ENCODE peak calls at places on chromosomes 5 and 9, in seven cellular contexts. Q is HepG2, X is H1, F is GM12892, V is SK-N-SH, J is K562, A is GM12878. T is an unnamed sample.
A peak's percentile ranks its signal among the peaks of the same experiment; 100 is the strongest.

GRCh38 chr5:32173394-32174010 is 617 bp downstream of the GOLPH3 start:
- DNase-seq in Q (peak; percentile 33), X (no peak), F (peak; percentile 34), V (peak; percentile 67), J (peak; percentile 43), A (no peak), T (peak; percentile 35)

GRCh38 chr9:120718328-120718727 is 4.1 kb upstream of the MEGF9 start:
- DNase-seq in Q (no peak), X (no peak), F (no peak), V (no peak), J (no peak), A (no peak), T (no peak)

GRCh38 chr5:956941-957729 is 51.5 kb upstream of the NKD2 start:
- DNase-seq in Q (peak; percentile 77), X (no peak), F (peak; percentile 54), V (peak; percentile 28), J (peak; percentile 48), A (no peak), T (no peak)

GRCh38 chr5:42494414-42494813 is 71.2 kb downstream of the GHR start:
- DNase-seq in Q (no peak), X (no peak), F (no peak), V (no peak), J (no peak), A (no peak), T (no peak)

GRCh38 chr5:6900828-6901227 is 187.6 kb downstream of the TENT4A start:
- DNase-seq in Q (peak; percentile 98), X (no peak), F (no peak), V (no peak), J (no peak), A (no peak), T (no peak)

GRCh38 chr9:126128494-126129142 is 198.0 kb upstream of the MVB12B start:
- DNase-seq in Q (no peak), X (no peak), F (no peak), V (peak; percentile 4), J (no peak), A (no peak), T (no peak)

GRCh38 chr5:72951850-72952468 is 3.9 kb upstream of the FCHO2 start:
- DNase-seq in Q (no peak), X (no peak), F (no peak), V (no peak), J (no peak), A (no peak), T (no peak)

GRCh38 chr5:87103616-87104287 is 163.9 kb upstream of the RASA1 start:
- DNase-seq in Q (no peak), X (no peak), F (no peak), V (no peak), J (no peak), A (no peak), T (no peak)

GRCh38 chr5:141783599-141784296 is 94.5 kb downstream of the PCDH1 start:
- DNase-seq in Q (no peak), X (no peak), F (no peak), V (no peak), J (no peak), A (no peak), T (no peak)

DNA sequence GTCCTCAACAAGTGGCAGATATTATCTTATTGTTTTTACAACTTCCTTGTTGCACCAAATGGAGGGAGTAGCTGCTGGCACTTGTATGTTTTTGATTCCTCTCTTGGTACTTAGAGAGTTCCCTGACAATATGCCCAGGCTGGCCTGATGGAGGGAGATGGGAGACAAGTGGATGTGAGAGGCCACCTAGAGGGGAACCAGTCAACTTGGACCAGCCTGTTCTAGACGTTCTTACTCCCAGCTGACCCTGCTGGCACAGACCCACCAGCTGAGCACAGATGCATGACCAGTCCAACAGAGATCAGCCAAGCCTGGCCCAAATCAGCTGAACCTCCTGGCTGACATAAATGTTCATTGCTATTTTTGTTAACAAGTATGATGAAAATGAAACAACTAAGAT is 60.9 kb upstream of the GDNF start:
- DNase-seq in Q (peak; percentile 29), X (no peak), F (no peak), V (peak; percentile 4), J (no peak), A (no peak), T (no peak)
- TF ChIP-seq TAF1 in Q (no peak), X (no peak), F (no peak), V (no peak), J (no peak), A (no peak), T (no peak)

DNA sequence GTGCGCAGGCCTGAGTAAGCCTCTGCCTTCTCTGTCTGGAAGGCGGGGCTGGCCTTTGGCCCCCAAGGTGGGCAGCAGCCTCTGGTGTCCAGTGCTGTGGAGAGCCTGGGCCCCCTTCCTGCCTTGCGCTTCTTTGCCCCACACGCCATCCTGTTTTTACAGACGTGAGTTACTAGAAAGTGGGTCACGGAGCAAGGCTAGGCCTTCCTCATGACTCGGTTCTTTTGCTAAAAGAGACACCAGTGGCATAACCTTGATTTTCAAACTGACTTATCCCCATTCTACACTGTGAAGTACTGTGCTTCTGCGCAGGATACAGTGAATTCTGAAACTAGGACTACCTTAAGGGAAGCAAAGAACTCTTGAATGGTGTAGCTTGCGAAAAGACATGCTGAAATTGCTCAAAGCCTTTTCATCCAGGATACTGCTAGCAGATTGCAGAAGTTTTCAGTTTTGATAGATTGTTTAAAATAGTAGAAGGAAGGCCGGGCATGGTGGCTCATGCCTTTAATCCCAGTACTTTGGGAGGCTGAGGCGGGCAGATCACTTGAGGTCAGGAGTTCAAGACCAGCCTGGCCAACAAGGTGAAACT is 7.2 kb downstream of the ROPN1L start:
- DNase-seq in Q (no peak), X (no peak), F (no peak), V (no peak), J (no peak), A (no peak), T (no peak)
- TF ChIP-seq TAF1 in Q (no peak), X (no peak), F (no peak), V (no peak), J (no peak), A (no peak), T (no peak)

DNA sequence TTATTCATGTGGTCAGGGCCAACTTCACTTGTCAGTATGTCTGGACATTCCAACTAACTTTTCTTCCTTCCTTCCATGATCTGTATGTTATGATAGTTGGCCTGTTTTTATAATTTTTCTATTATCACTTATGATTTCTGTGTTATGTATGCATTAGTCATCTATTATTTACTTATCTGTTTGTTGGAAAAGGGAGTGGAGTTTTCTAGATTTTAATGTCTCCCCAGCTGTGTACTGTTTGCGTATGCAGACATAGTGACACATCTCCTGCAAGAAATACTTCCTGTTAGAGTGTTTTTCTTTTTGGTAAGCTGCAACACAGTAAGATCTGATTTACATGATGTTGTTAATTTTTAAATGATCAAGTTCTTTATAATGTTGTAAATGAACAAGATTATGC is 8.7 kb upstream of the INSYN2B start:
- DNase-seq in Q (no peak), X (no peak), F (no peak), V (no peak), J (no peak), A (no peak), T (no peak)
- TF ChIP-seq TAF1 in Q (no peak), X (no peak), F (no peak), V (no peak), J (no peak), A (no peak), T (no peak)

GRCh38 chr9:87500894-87501656 is 3.4 kb downstream of the DAPK1 start:
- DNase-seq in Q (no peak), X (no peak), F (no peak), V (no peak), J (no peak), A (no peak), T (no peak)

GRCh38 chr9:87498816-87499454 is 1.3 kb downstream of the DAPK1 start:
- DNase-seq in Q (no peak), X (no peak), F (no peak), V (peak; percentile 49), J (no peak), A (no peak), T (no peak)

GRCh38 chr9:87498046-87498815 is 564 bp downstream of the DAPK1 start:
- DNase-seq in Q (peak; percentile 48), X (no peak), F (peak; percentile 40), V (peak; percentile 89), J (peak; percentile 50), A (no peak), T (peak; percentile 23)

GRCh38 chr9:87500491-87500890 is 2.8 kb downstream of the DAPK1 start:
- DNase-seq in Q (no peak), X (no peak), F (no peak), V (peak; percentile 38), J (peak; percentile 33), A (no peak), T (no peak)

DNA sequence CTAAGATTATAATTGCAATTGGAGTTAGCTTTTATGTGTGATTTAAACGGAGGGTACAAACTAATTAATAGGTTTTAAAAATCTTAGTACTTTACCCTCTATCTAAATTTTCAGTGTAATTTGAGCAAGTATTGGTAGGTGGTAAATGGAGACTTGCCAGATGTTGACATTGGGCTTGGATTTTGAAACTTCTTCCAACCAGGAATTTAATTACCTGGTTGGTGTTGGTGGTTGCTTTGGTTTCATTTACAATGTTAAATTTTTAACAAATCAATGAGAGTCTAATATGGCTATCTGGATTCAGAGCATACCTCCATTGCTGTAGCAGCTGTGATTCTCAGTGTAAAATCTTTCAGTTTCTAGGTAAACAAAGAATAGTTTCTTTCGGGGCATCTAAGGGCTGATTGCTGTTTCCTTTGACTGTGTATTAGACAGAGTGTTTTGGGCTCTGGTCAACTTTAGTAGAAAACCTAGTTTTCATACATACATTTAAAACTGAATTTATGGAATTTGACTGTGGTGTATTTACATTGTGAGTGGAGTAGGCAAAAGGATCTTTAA is 1.9 kb downstream of the DAPK1 start:
- DNase-seq in Q (no peak), X (no peak), F (no peak), V (no peak), J (no peak), A (no peak), T (no peak)
- TF ChIP-seq TAF1 in Q (no peak), X (no peak), F (no peak), V (no peak), J (no peak), A (no peak), T (no peak)

T was measured in GM12891.